ENCODE peak calls at places on chromosomes 13 and 19, in eight cellular contexts. Q, C, U, Y, N, B, V and D are unnamed samples.

GRCh38 chr13:25046274-25046984 is 49.5 kb upstream of the PABPC3 start:
- DNase-seq in Q (peak; percentile 72), C (no peak), U (peak; percentile 51), Y (peak; percentile 41), N (no peak), B (no peak), V (no peak), D (no peak)

GRCh38 chr19:18894254-18895037 is 1.5 kb downstream of the CERS1 start:
- DNase-seq in Q (peak; percentile 85), C (no peak), U (no peak), Y (peak; percentile 45), N (no peak), B (no peak), V (no peak), D (no peak)

GRCh38 chr19:15124572-15125231 is 17.5 kb downstream of the SYDE1 start:
- DNase-seq in Q (no peak), C (no peak), U (no peak), Y (no peak), N (no peak), B (no peak), V (peak; percentile 60), D (no peak)

GRCh38 chr13:59776924-59777690 is 386.6 kb downstream of the DIAPH3 start:
- DNase-seq in Q (no peak), C (no peak), U (no peak), Y (no peak), N (no peak), B (no peak), V (no peak), D (no peak)

GRCh38 chr13:29802621-29803020 is 47.8 kb downstream of the UBL3 start:
- DNase-seq in Q (no peak), C (no peak), U (no peak), Y (no peak), N (no peak), B (no peak), V (no peak), D (no peak)

GRCh38 chr13:45047394-45048328 is 58.3 kb downstream of the GPALPP1 start:
- DNase-seq in Q (peak; percentile 87), C (peak; percentile 62), U (peak; percentile 85), Y (peak; percentile 87), N (peak; percentile 16), B (peak; percentile 74), V (peak; percentile 69), D (peak; percentile 77)

GRCh38 chr19:35752746-35753350 is 4.0 kb downstream of the HSPB6 start:
- DNase-seq in Q (no peak), C (peak; percentile 17), U (no peak), Y (peak; percentile 69), N (no peak), B (no peak), V (no peak), D (no peak)

GRCh38 chr13:40666905-40667621 is 622 bp upstream of the FOXO1 start:
- DNase-seq in Q (peak; percentile 84), C (peak; percentile 55), U (peak; percentile 86), Y (peak; percentile 94), N (no peak), B (peak; percentile 86), V (peak; percentile 87), D (peak; percentile 49)

GRCh38 chr13:42153371-42153770 is 104.9 kb downstream of the DGKH start:
- DNase-seq in Q (no peak), C (no peak), U (no peak), Y (no peak), N (no peak), B (no peak), V (no peak), D (no peak)

GRCh38 chr19:9498183-9498902 is at the start of gene ZNF560:
- DNase-seq in Q (no peak), C (no peak), U (peak; percentile 28), Y (no peak), N (no peak), B (no peak), V (no peak), D (no peak)

GRCh38 chr13:51697855-51698254 is 106.1 kb downstream of the DHRS12 start:
- DNase-seq in Q (no peak), C (no peak), U (peak; percentile 34), Y (no peak), N (no peak), B (no peak), V (no peak), D (no peak)
- TF ChIP-seq CTCF in Q (no peak), C (no peak), U (no peak), Y (no peak), N (no peak), B (no peak), V (no peak), D (no peak)

DNA sequence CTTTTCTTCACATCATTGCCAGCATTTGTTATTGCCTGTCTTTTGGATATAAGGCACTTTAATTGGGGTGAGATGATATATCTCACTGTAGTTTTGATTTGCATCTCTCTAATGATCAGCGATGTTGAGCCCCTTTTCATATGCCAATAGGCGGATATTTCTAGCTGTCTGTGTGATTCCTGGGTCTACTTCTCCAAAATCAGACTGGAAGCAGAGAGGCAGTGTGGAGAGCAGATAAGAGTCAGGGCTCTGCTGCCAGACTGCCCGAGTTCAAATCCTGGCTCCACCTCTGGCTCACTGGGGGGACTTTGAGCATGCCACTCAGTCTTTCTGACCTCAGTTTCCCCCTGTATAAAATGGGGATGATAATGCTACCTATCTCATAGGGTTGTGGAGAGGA is 24.0 kb upstream of the ACP7 start:
- DNase-seq in Q (no peak), C (no peak), U (no peak), Y (no peak), N (no peak), B (no peak), V (no peak), D (no peak)
- H3K27me3 ChIP-seq in Q (no peaks in the 10 kb centered on the region), C (no peaks in the 10 kb centered on the region), U (no peaks in the 10 kb centered on the region), Y (no peaks in the 10 kb centered on the region), N (no peaks in the 10 kb centered on the region), B (peaks cover 5% of the 10 kb centered on the region), V (no peaks in the 10 kb centered on the region), D (no peaks in the 10 kb centered on the region)

GRCh38 chr13:100517706-100518105 is 70.9 kb downstream of the GGACT start:
- DNase-seq in Q (no peak), C (no peak), U (no peak), Y (no peak), N (no peak), B (no peak), V (no peak), D (no peak)

GRCh38 chr13:100519626-100520025 is 69.0 kb downstream of the GGACT start:
- DNase-seq in Q (no peak), C (no peak), U (no peak), Y (no peak), N (no peak), B (no peak), V (no peak), D (no peak)

GRCh38 chr13:100517135-100517534 is 71.5 kb downstream of the GGACT start:
- DNase-seq in Q (no peak), C (peak; percentile 76), U (no peak), Y (no peak), N (no peak), B (no peak), V (no peak), D (peak; percentile 47)

GRCh38 chr13:100520936-100521765 is 67.4 kb downstream of the GGACT start:
- DNase-seq in Q (peak; percentile 67), C (no peak), U (no peak), Y (no peak), N (no peak), B (no peak), V (no peak), D (no peak)

GRCh38 chr13:100518394-100519062 is 70.1 kb downstream of the GGACT start:
- DNase-seq in Q (no peak), C (no peak), U (no peak), Y (no peak), N (no peak), B (no peak), V (no peak), D (no peak)
- H3K27ac ChIP-seq in Q (no peak overlapping the region), C (peak overlapping the region; percentile 61), U (no peak overlapping the region), Y (no peak overlapping the region), N (no peak overlapping the region), B (no peak overlapping the region), V (no peak overlapping the region), D (peak overlapping the region; percentile 91)

DNA sequence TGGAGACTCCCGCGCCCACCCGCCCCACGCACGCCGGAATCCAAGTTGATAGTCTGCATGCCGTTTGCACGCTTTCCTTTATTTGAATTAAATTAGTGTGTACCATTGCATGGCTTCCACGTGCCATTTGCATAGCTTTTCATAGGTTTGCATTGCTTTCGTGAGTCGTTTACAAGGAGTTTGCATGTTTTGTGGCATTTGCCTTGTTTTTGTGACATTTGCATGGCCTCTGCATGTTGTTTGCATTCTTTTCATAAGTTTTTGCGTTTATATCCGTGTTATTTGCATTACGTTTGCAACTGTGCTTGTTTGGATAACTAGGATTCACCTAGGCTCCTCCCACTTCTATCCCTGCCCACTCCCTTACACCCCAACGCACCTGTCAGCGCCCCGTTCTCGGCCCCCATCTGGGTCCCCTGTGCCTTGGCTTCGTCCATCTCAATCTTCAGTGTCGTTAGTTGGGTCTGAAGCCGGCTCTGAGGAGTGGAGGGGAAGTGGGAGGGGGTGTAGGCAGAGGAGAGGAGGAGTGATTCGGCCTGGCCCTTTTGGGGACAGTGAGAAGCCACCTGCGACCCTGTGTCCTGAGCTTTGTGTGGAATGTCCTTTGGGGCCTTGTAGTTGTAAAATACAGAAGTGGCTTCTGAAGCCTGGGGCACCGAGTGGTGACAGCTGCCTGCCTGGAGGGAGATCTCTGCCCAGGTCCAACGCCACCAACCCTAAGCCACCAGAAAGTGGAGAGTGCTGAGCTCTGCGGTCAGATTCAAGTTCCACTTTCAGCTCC is 2.4 kb downstream of the CCDC194 start:
- DNase-seq in Q (peak; percentile 31), C (no peak), U (peak; percentile 42), Y (no peak), N (no peak), B (no peak), V (no peak), D (no peak)
- TF ChIP-seq CTCF in Q (no peak), C (no peak), U (no peak), Y (no peak), N (peak; percentile 11), B (no peak), V (no peak), D (no peak)

GRCh38 chr19:4580961-4581380 is 21.5 kb upstream of the SEMA6B start:
- DNase-seq in Q (no peak), C (no peak), U (no peak), Y (no peak), N (no peak), B (no peak), V (no peak), D (no peak)
- H3K27me3 ChIP-seq in Q (peaks cover 14% of the 10 kb centered on the region), C (no peaks in the 10 kb centered on the region), U (no peaks in the 10 kb centered on the region), Y (peaks cover 35% of the 10 kb centered on the region), N (peaks cover 18% of the 10 kb centered on the region), B (peaks cover 72% of the 10 kb centered on the region), V (peaks cover 88% of the 10 kb centered on the region), D (peaks cover 8% of the 10 kb centered on the region)

DNA sequence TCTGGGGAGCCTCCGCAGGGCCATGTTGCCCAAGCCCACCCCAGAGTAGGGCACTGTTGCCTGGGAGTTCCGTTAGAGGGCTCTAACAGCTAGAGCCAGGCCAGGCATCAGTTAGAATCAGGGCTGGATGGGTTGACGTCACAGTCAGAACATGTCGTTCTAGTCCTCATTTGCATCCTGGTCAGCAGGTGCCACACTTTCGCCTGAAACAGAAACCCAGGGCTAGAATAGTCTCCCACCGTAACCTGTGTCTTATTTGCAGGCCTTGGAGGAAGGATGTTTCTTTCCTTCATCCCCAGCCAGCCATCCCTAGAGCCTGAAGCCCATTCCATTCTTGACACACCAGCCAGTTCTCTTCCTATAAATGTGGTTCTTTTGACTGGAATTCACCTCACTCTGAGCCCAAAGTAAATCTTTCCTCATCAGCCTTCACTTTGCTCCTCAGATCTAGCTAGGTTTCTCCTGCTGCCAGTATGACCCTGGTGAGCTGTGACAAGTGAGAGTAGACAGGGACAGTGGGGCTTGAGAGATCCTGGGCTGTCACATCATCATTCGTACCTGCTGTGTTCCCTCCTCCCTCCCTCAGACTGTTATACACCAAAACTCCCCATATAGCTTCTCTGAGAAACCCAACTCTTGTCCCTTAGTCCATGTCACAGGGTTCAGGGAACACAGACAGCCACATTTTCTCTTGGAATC is 12.2 kb upstream of the CCDC97 start:
- DNase-seq in Q (no peak), C (no peak), U (no peak), Y (peak; percentile 82), N (no peak), B (no peak), V (no peak), D (no peak)
- H3K27ac ChIP-seq in Q (no peak overlapping the region), C (peak overlapping the region; percentile 50), U (peak overlapping the region; percentile 93), Y (peak overlapping the region; percentile 72), N (peak overlapping the region; percentile 86), B (peak overlapping the region; percentile 89), V (peak overlapping the region; percentile 86), D (no peak overlapping the region)